ENCODE peak calls at places on chromosomes 16 and 17, in eight cellular contexts. X, U, B, S, A, T, N and L are unnamed samples.

GRCh38 chr17:33459078-33459940 is 166.2 kb upstream of the ASIC2 start:
- DNase-seq in T (no peak), A (no peak), N (no peak), X (no peak), S (no peak), B (no peak), U (no peak), L (no peak)

GRCh38 chr17:61878520-61878919 is 15.2 kb upstream of the BRIP1 start:
- DNase-seq in A (no peak), N (no peak), B (no peak), S (no peak), U (no peak), X (no peak), T (no peak), L (no peak)

GRCh38 chr16:10938321-10938720 is 3.9 kb downstream of the DEXI start:
- DNase-seq in B (no peak), A (no peak), S (no peak), X (no peak), N (no peak), U (no peak), T (no peak), L (no peak)

GRCh38 chr16:27547134-27547533 is 2.6 kb downstream of the GTF3C1 start:
- DNase-seq in U (no peak), X (no peak), N (peak), A (peak), B (peak), S (peak), T (no peak), L (no peak)

GRCh38 chr17:70307430-70307829 is 138.1 kb downstream of the KCNJ2 start:
- DNase-seq in S (no peak), U (no peak), X (no peak), T (no peak), B (no peak), A (no peak), N (no peak), L (no peak)

GRCh38 chr17:8212312-8213180 is 2.2 kb upstream of the AURKB start:
- DNase-seq in U (no peak), A (no peak), N (no peak), T (no peak), B (no peak), X (no peak), S (no peak), L (no peak)

GRCh38 chr17:64787255-64787920 is 125.3 kb upstream of the SMURF2 start:
- DNase-seq in B (no peak), A (no peak), T (no peak), X (no peak), U (no peak), S (no peak), N (no peak), L (no peak)

GRCh38 chr16:47644166-47644565 is 183.0 kb downstream of the PHKB start:
- DNase-seq in S (peak), A (peak), N (no peak), U (peak), X (no peak), T (no peak), B (peak), L (no peak)

GRCh38 chr16:55330726-55331647 is 7.0 kb downstream of the IRX6 start:
- DNase-seq in A (no peak), T (no peak), B (no peak), U (no peak), S (peak), N (no peak), X (no peak), L (no peak)